ENCODE peak calls at places on chromosomes 12 and 14, in four cellular contexts. T is neural progenitor cell, F is endothelial cell of umbilical vein, K is aorta. O is an unnamed sample.

GRCh38 chr12:67045650-67046049 is 223.5 kb upstream of the CAND1 start:
- DNase-seq in T (no peak), F (no peak), K (no peak), O (no peak)

GRCh38 chr12:104056419-104056972 is 6.5 kb upstream of the GLT8D2 start:
- DNase-seq in T (no peak), F (no peak), K (no peak), O (no peak)

GRCh38 chr12:89280833-89281533 is 71.3 kb downstream of the DUSP6 start:
- DNase-seq in T (peak; percentile 19), F (peak; percentile 49), K (peak; percentile 51), O (peak; percentile 77)

GRCh38 chr14:59028476-59029202 is 159.8 kb upstream of the DAAM1 start:
- DNase-seq in T (peak; percentile 81), F (peak; percentile 66), K (peak; percentile 72), O (no peak)

GRCh38 chr12:62793256-62794217 is 141.4 kb downstream of the PPM1H start:
- DNase-seq in T (peak; percentile 82), F (peak; percentile 91), K (peak; percentile 85), O (peak; percentile 67)

GRCh38 chr12:28107679-28108078 is 82.6 kb upstream of the CCDC91 start:
- DNase-seq in T (no peak), F (no peak), K (no peak), O (no peak)

GRCh38 chr12:6324936-6325750 is 14.7 kb downstream of the PLEKHG6 start:
- DNase-seq in T (no peak), F (peak; percentile 19), K (no peak), O (no peak)

GRCh38 chr12:89355243-89356068 is 3.2 kb upstream of the DUSP6 start:
- DNase-seq in T (peak; percentile 16), F (no peak), K (no peak), O (no peak)

GRCh38 chr14:98244966-98245569 is 1026.9 kb downstream of the BCL11B start:
- DNase-seq in T (no peak), F (no peak), K (no peak), O (no peak)

GRCh38 chr14:67077914-67078313 is 111.3 kb upstream of the GARIN2 start:
- DNase-seq in T (no peak), F (no peak), K (no peak), O (no peak)

GRCh38 chr12:66647034-66647691 is 31.7 kb downstream of the GRIP1 start:
- DNase-seq in T (no peak), F (no peak), K (no peak), O (no peak)

GRCh38 chr14:25034803-25035681 is 14.9 kb downstream of the STXBP6 start:
- DNase-seq in T (no peak), F (no peak), K (no peak), O (no peak)

GRCh38 chr14:93706360-93706955 is 81.8 kb downstream of the PRIMA1 start:
- DNase-seq in T (no peak), F (no peak), K (no peak), O (no peak)

GRCh38 chr12:124451637-124452243 is 115.7 kb downstream of the NCOR2 start:
- DNase-seq in T (no peak), F (no peak), K (no peak), O (no peak)

GRCh38 chr12:113461666-113462065 is 10.0 kb downstream of the LHX5 start:
- DNase-seq in T (peak; percentile 61), F (no peak), K (no peak), O (no peak)

GRCh38 chr12:64673490-64674169 is 63.3 kb downstream of the RASSF3 start:
- DNase-seq in T (peak; percentile 58), F (peak; percentile 25), K (no peak), O (no peak)

GRCh38 chr14:32808574-32809098 is 130.0 kb upstream of the NPAS3 start:
- DNase-seq in T (no peak), F (peak; percentile 67), K (no peak), O (no peak)

DNA sequence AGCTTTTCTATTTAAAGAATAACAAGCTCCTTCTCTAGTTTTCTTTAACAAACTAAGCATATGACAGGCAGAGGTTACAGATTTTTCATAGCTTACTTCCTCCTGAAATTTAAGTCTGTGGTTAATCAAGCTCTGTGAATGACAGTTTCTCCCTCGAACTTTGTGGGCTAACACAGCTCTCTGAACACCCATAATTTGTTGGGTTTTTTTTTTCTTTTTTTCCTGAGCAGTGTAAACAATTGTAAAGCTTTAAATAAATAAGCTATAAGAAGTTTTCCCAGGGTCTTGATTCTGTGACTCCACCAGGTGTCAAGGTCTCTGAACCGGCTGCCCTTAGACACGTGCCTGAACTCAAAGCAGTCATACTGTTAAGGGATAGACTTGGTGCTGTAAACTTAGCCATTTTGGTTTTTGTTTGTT is 128.1 kb upstream of the AMIGO2 start:
- DNase-seq in T (no peak), F (no peak), K (no peak), O (peak; percentile 50)
- H3K4me1 ChIP-seq in T (no peaks in the 10 kb centered on the region), F (peaks cover 11% of the 10 kb centered on the region), K (no peaks in the 10 kb centered on the region), O (peaks cover 76% of the 10 kb centered on the region)

GRCh38 chr14:33914676-33915516 is 36.0 kb downstream of the EGLN3 start:
- DNase-seq in T (no peak), F (peak; percentile 86), K (peak; percentile 57), O (no peak)
- H3K4me3 ChIP-seq in T (no peak overlapping the region), F (no peak overlapping the region), K (no peak overlapping the region), O (no peak overlapping the region)

DNA sequence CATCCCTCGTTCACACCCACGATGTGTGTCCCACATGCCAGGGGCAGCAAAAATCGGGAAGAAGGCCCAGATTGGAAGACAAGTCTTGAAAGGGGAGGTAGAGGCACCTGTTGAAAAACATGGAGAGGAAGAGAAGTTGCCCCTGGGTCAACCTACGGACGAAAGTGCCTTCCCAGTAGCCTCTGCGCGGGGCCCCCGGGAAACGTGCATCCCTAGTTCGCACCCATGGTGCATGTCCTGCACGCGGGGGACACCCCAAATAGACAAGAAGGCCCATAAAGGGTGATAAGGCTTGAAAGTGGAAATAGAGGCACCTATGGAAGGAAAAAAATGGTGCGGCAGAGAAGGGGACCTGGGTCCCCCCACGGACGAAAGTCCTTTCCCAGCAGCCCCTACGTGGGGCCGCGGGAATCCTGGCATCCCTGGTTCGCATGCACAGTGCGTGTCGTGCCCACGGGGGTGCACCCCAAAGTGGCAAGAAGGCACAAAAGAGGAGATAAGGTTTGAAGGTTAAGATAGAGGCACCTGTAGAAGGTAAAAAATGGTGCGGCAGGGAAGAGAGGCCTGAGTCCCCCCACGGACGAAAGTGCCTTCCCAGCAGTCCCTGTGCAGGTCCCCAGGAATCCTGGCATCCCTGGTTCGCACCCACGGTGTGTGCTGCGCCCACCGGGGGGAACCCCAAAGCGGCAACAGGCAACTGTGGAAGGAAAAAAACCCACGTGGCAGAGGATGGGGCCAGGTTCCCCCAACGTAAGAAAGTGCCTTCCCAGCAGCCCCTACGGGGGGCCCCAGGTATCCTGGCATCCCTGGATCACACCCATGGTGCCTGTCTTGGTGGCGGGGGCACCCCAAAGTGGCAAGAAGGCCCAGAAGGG is 278.3 kb downstream of the ALG10 start:
- DNase-seq in T (no peak), F (no peak), K (peak; percentile 18), O (no peak)
- H3K9me3 ChIP-seq in T (peaks cover 5% of the 10 kb centered on the region), F (peaks cover 1% of the 10 kb centered on the region), K (no peaks in the 10 kb centered on the region), O (peaks cover 79% of the 10 kb centered on the region)

GRCh38 chr12:2418579-2418978 is 365.8 kb downstream of the CACNA1C start:
- DNase-seq in T (no peak), F (no peak), K (no peak), O (no peak)

GRCh38 chr12:2415568-2415944 is 362.8 kb downstream of the CACNA1C start:
- DNase-seq in T (no peak), F (no peak), K (no peak), O (no peak)

GRCh38 chr12:2416158-2416557 is 363.4 kb downstream of the CACNA1C start:
- DNase-seq in T (no peak), F (no peak), K (no peak), O (no peak)

GRCh38 chr12:2414810-2415567 is 362.2 kb downstream of the CACNA1C start:
- DNase-seq in T (no peak), F (no peak), K (peak; percentile 71), O (no peak)

DNA sequence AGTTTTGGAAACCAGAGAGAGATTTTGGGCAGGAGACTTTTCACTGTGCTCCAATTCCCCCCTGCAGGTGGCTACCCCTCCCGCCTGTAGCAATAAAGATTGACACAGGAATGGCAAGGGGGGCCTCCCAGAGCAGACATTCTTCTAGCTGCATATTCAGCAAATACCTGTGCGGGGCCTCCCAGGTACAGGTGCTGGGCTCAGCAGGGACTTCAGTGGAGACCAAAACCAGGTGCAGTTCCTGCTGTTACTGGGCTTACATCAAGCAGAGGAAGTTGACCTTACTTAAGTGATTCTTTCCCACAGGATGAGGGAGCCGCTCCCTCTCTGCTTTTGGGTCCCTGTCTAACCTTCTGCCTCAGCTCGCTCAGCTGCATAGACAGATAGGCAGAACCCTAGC is 365.0 kb downstream of the CACNA1C start:
- DNase-seq in T (no peak), F (no peak), K (no peak), O (no peak)
- H3K4me1 ChIP-seq in T (no peaks in the 10 kb centered on the region), F (no peaks in the 10 kb centered on the region), K (no peaks in the 10 kb centered on the region), O (no peaks in the 10 kb centered on the region)

GRCh38 chr14:74952697-74953484 is 2.5 kb downstream of the PGF start:
- DNase-seq in T (no peak), F (no peak), K (peak; percentile 49), O (no peak)
- H3K4me3 ChIP-seq in T (no peak overlapping the region), F (no peak overlapping the region), K (no peak overlapping the region), O (no peak overlapping the region)

DNA sequence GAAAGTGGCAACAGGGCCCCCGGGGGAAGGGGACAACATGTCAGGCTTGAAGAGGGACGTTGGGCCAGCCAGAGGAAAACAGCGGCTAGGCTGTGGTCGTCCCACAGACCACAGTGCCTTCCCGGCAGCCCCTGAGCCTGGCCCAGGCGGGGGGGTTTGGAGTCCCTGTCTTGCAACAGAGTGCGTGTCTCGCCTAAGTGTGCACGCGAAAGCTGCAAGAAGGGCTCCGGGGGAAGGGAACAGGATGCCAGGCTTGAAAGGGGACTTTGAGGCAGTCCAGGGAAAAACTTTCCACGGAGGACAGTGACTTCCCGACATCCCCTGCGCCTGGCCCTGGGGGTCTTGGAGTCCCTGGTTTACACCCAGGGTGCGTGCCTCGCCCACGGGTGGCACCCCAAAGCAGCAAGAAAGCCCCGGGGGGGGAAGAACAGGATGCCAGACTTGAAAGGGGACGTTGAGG is 157.5 kb upstream of the ALG10B start:
- DNase-seq in T (no peak), F (no peak), K (no peak), O (no peak)
- H3K9me3 ChIP-seq in T (no peaks in the 10 kb centered on the region), F (peaks cover 5% of the 10 kb centered on the region), K (no peaks in the 10 kb centered on the region), O (peaks cover 6% of the 10 kb centered on the region)